ENCODE peak calls at places on chromosomes 6 and 20, in seven cellular contexts. One of them, this sample, is unnamed.

GRCh38 chr20:44537993-44538392 is 16.1 kb upstream of the SERINC3 start:
- DNase-seq in uterus: no peak
- DNase-seq in esophagus squamous epithelium: no peak
- DNase-seq in ovary: no peak
- DNase-seq in stomach: no peak
- DNase-seq in breast epithelium: no peak
- DNase-seq in prostate gland: no peak
- DNase-seq in this sample: no peak

GRCh38 chr6:35287671-35288396 is 9.8 kb upstream of the DEF6 start:
- DNase-seq in prostate gland: no peak
- DNase-seq in ovary: no peak
- DNase-seq in stomach: no peak
- DNase-seq in esophagus squamous epithelium: no peak
- DNase-seq in uterus: no peak
- DNase-seq in breast epithelium: no peak
- DNase-seq in this sample: no peak

GRCh38 chr6:41963371-41963770 is 21.8 kb upstream of the CCND3 start:
- DNase-seq in breast epithelium: no peak
- DNase-seq in uterus: no peak
- DNase-seq in prostate gland: no peak
- DNase-seq in ovary: no peak
- DNase-seq in esophagus squamous epithelium: no peak
- DNase-seq in stomach: peak
- DNase-seq in this sample: no peak

GRCh38 chr20:63562461-63563185 is 8.7 kb downstream of the FNDC11 start:
- DNase-seq in esophagus squamous epithelium: no peak
- DNase-seq in prostate gland: no peak
- DNase-seq in ovary: no peak
- DNase-seq in breast epithelium: no peak
- DNase-seq in stomach: no peak
- DNase-seq in uterus: no peak
- DNase-seq in this sample: no peak

GRCh38 chr6:72522735-72523141 is 99.1 kb upstream of the KCNQ5 start:
- DNase-seq in ovary: no peak
- DNase-seq in uterus: no peak
- DNase-seq in prostate gland: no peak
- DNase-seq in stomach: no peak
- DNase-seq in breast epithelium: no peak
- DNase-seq in esophagus squamous epithelium: no peak
- DNase-seq in this sample: no peak

GRCh38 chr6:16243055-16243454 is 4.7 kb downstream of the GMPR start:
- DNase-seq in ovary: no peak
- DNase-seq in breast epithelium: peak
- DNase-seq in stomach: peak
- DNase-seq in esophagus squamous epithelium: no peak
- DNase-seq in prostate gland: peak
- DNase-seq in uterus: no peak
- DNase-seq in this sample: no peak

GRCh38 chr20:41248371-41249024 is 69.0 kb downstream of the ZHX3 start:
- DNase-seq in uterus: peak
- DNase-seq in stomach: no peak
- DNase-seq in esophagus squamous epithelium: no peak
- DNase-seq in breast epithelium: no peak
- DNase-seq in ovary: no peak
- DNase-seq in prostate gland: peak
- DNase-seq in this sample: no peak

GRCh38 chr6:74932214-74932923 is 273.5 kb downstream of the COL12A1 start:
- DNase-seq in ovary: no peak
- DNase-seq in breast epithelium: no peak
- DNase-seq in stomach: no peak
- DNase-seq in uterus: no peak
- DNase-seq in prostate gland: no peak
- DNase-seq in esophagus squamous epithelium: no peak
- DNase-seq in this sample: no peak

GRCh38 chr6:164331026-164331425 is 916.5 kb downstream of the QKI start:
- DNase-seq in breast epithelium: no peak
- DNase-seq in ovary: no peak
- DNase-seq in prostate gland: no peak
- DNase-seq in uterus: no peak
- DNase-seq in stomach: no peak
- DNase-seq in esophagus squamous epithelium: no peak
- DNase-seq in this sample: no peak

GRCh38 chr20:56922497-56922896 is 293.4 kb downstream of the TFAP2C start:
- DNase-seq in ovary: no peak
- DNase-seq in prostate gland: peak
- DNase-seq in stomach: no peak
- DNase-seq in uterus: no peak
- DNase-seq in esophagus squamous epithelium: no peak
- DNase-seq in breast epithelium: no peak
- DNase-seq in this sample: no peak

GRCh38 chr6:35192301-35192860 is 21.4 kb upstream of the SCUBE3 start:
- DNase-seq in ovary: no peak
- DNase-seq in esophagus squamous epithelium: no peak
- DNase-seq in stomach: no peak
- DNase-seq in prostate gland: no peak
- DNase-seq in breast epithelium: no peak
- DNase-seq in uterus: no peak
- DNase-seq in this sample: no peak

GRCh38 chr20:23568320-23569011 is at the start of gene CST9L:
- DNase-seq in esophagus squamous epithelium: no peak
- DNase-seq in uterus: no peak
- DNase-seq in prostate gland: no peak
- DNase-seq in stomach: no peak
- DNase-seq in ovary: no peak
- DNase-seq in breast epithelium: no peak
- DNase-seq in this sample: no peak

GRCh38 chr20:18428490-18429173 is 38.2 kb downstream of the DZANK1 start:
- DNase-seq in prostate gland: no peak
- DNase-seq in ovary: peak
- DNase-seq in uterus: no peak
- DNase-seq in breast epithelium: no peak
- DNase-seq in stomach: peak
- DNase-seq in esophagus squamous epithelium: no peak
- DNase-seq in this sample: no peak

GRCh38 chr6:36677753-36678487 is 594 bp upstream of the CDKN1A start:
- DNase-seq in ovary: no peak
- DNase-seq in breast epithelium: no peak
- DNase-seq in prostate gland: no peak
- DNase-seq in uterus: no peak
- DNase-seq in stomach: no peak
- DNase-seq in esophagus squamous epithelium: no peak
- DNase-seq in this sample: no peak

GRCh38 chr6:36677059-36677749 is 1.3 kb upstream of the CDKN1A start:
- DNase-seq in esophagus squamous epithelium: no peak
- DNase-seq in prostate gland: peak
- DNase-seq in stomach: no peak
- DNase-seq in uterus: no peak
- DNase-seq in breast epithelium: no peak
- DNase-seq in ovary: no peak
- DNase-seq in this sample: no peak

GRCh38 chr6:36676142-36677058 is 2.1 kb upstream of the CDKN1A start:
- DNase-seq in ovary: no peak
- DNase-seq in uterus: no peak
- DNase-seq in prostate gland: peak
- DNase-seq in stomach: no peak
- DNase-seq in esophagus squamous epithelium: no peak
- DNase-seq in breast epithelium: peak
- DNase-seq in this sample: no peak

GRCh38 chr6:36678488-36679042 is at the start of gene CDKN1A:
- DNase-seq in breast epithelium: peak
- DNase-seq in prostate gland: peak
- DNase-seq in uterus: peak
- DNase-seq in ovary: peak
- DNase-seq in stomach: peak
- DNase-seq in esophagus squamous epithelium: no peak
- DNase-seq in this sample: peak

DNA sequence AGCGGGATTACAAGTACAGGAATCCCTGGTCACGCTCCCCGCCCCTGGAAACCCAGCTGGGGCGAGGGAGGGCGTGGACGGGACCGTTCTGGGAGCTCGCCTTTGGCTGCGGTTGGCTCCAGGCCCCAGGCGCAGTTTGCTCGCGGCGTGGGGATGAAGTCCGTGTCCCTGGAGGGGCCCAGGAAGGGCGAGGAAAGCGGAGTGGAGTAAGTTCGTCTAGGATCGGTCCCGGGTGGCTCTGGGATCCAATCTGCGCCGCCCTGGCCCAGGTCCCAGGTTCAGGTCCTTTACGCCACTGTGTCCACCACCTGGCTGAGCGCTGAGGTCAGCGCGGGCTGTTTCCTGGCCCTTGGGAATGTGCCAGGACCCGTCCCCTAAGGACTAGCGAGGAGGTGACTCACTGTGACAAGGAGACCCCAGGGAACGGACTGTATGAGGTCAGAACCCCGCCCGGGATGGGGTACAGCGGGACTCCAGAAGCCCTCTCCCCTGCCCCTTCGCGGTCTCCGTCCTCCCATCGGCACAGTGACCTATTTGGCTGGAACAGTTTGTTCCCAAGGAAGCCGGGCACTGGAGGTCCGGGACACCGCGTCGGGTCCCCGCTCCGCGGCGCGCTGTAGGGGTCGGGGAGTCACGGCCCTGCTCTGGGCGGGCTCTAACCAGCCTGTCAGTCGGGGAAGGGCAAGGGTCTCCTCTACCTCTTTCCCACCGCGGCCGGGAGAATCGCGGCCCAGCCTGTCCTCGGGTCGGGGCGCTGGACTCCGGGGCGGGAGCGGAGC is 718 bp downstream of the CDKN1A start:
- DNase-seq in uterus: peak
- DNase-seq in ovary: peak
- DNase-seq in prostate gland: peak
- DNase-seq in esophagus squamous epithelium: no peak
- DNase-seq in stomach: peak
- DNase-seq in breast epithelium: peak
- DNase-seq in this sample: peak
- TF ChIP-seq POLR2A in uterus: peak
- TF ChIP-seq POLR2A in ovary: peak
- TF ChIP-seq POLR2A in prostate gland: no peak
- TF ChIP-seq POLR2A in esophagus squamous epithelium: no peak
- TF ChIP-seq POLR2A in stomach: no peak
- TF ChIP-seq POLR2A in breast epithelium: peak
- TF ChIP-seq POLR2A in this sample: no peak

DNA sequence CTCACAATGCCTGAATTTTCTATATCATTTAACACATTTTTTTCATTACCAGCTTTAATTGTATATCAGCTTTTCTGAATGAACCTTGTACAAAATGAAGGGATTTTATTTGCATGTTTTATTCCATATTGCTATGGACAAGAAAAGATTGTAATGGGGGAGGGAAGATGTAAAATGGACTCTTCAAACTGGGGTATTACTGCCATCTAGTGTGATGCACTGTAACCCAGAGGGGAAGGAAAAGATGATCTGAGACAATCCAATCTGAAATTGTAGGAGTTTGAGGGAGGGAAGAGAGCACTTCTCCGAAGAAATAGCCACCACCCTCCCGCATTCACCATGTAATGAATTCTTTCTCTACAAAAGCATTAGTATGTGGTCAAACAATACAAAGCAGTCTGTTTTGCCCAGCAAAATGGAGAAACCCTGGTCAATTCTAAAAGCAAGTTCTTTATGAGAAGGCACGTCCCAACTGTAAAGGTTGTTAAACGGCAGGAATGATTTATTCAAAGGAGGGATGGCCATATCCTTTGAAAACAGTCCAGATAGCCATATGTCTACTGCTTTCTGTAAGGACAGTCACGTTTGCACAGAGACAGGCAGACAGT is 679.5 kb upstream of the NRSN1 start:
- DNase-seq in ovary: no peak
- DNase-seq in uterus: no peak
- DNase-seq in stomach: no peak
- DNase-seq in esophagus squamous epithelium: no peak
- DNase-seq in breast epithelium: no peak
- DNase-seq in prostate gland: no peak
- DNase-seq in this sample: no peak
- TF ChIP-seq CTCF in ovary: no peak
- TF ChIP-seq CTCF in uterus: peak
- TF ChIP-seq CTCF in stomach: no peak
- TF ChIP-seq CTCF in esophagus squamous epithelium: peak
- TF ChIP-seq CTCF in breast epithelium: no peak
- TF ChIP-seq CTCF in prostate gland: peak
- TF ChIP-seq CTCF in this sample: peak

DNA sequence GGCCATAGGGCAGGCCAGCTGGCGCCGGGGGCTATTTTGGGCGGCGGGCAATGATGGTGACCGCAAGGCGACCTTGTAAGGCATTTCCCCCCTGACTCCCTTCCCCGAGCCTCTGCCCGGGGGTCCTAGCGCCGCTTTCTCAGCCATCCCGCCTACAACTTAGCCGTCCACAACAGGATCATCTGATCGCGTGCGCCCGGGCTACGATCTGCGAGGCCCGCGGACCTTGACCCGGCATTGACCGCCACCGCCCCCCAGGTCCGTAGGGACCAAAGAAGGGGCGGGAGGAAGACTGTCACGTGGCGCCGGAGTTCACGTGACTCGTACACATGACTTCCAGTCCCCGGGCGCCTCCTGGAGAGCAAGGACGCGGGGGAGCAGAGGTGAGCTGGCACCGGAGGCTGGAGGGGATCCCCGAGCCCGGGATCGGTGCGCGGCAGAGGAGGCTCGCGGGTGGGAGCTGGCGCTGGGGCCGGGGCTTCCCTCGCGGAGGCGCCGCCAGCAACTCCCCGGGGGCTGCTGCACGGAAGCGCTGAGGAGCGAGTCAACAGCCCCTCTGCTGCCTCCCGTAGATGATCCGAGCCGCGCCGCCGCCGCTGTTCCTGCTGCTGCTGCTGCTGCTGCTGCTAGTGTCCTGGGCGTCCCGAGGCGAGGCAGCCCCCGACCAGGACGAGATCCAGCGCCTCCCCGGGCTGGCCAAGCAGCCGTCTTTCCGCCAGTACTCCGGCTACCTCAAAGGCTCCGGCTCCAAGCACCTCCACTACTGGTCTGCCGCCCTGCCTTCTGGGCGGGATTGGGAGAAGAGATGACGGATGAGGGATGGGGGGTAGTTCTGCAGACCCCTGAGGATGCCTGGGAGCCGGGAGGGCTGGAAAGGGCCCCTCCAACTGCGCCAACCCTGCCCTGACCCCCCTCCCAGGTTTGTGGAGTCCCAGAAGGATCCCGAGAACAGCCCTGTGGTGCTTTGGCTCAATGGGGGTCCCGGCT is at the start of the genes CTSA and NEURL2:
- DNase-seq in prostate gland: peak
- DNase-seq in stomach: peak
- DNase-seq in esophagus squamous epithelium: peak
- DNase-seq in breast epithelium: peak
- DNase-seq in ovary: peak
- DNase-seq in uterus: peak
- DNase-seq in this sample: peak
- TF ChIP-seq POLR2A in prostate gland: peak
- TF ChIP-seq POLR2A in stomach: no peak
- TF ChIP-seq POLR2A in esophagus squamous epithelium: no peak
- TF ChIP-seq POLR2A in breast epithelium: no peak
- TF ChIP-seq POLR2A in ovary: peak
- TF ChIP-seq POLR2A in uterus: peak
- TF ChIP-seq POLR2A in this sample: no peak

DNA sequence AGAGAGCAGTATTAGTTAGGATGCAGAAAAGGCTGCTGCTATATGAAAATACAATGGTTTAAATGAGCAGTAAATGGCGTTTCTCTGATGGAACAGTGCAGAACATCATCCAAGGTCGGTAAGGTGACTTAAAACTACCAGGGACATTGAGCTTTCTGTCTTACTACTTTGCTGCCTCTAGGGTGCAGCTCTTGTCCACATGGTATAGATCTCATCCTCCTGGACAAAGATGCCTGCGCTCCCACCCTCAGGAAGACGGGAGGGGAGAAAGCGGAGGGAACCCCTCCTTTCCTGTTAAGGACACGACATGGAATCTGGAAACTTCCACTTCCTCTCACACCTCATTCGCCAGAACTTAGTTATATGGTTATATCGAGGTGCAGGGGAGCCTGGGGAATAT is 224.4 kb upstream of the TSHZ2 start:
- DNase-seq in esophagus squamous epithelium: no peak
- DNase-seq in stomach: no peak
- DNase-seq in ovary: no peak
- DNase-seq in prostate gland: no peak
- DNase-seq in breast epithelium: no peak
- DNase-seq in uterus: no peak
- DNase-seq in this sample: no peak
- TF ChIP-seq CTCF in esophagus squamous epithelium: peak
- TF ChIP-seq CTCF in stomach: no peak
- TF ChIP-seq CTCF in ovary: no peak
- TF ChIP-seq CTCF in prostate gland: peak
- TF ChIP-seq CTCF in breast epithelium: no peak
- TF ChIP-seq CTCF in uterus: no peak
- TF ChIP-seq CTCF in this sample: no peak